ENCODE peak calls at places on chromosomes 7 and 10, in eight cellular contexts. S is GM12891, J is heart left ventricle, V is stomach, T is uterus, C is lower leg skin, O is body of pancreas, K is spleen. R is an unnamed sample.

GRCh38 chr7:24134535-24134934 is 149.5 kb upstream of the NPY start:
- DNase-seq in S (no peak), J (no peak), K (no peak), C (no peak), V (no peak), O (no peak), T (no peak), R (no peak)

GRCh38 chr10:61897671-61898434 is 3.6 kb upstream of the ARID5B start:
- DNase-seq in V (peak), K (no peak), J (peak), O (peak), T (peak), S (no peak), C (no peak), R (peak)

GRCh38 chr7:97003262-97004236 is 1.8 kb upstream of the DLX6 start:
- DNase-seq in K (no peak), C (no peak), S (no peak), V (no peak), O (no peak), J (no peak), T (no peak), R (no peak)

GRCh38 chr10:22823109-22823508 is 104.7 kb upstream of the ARMC3 start:
- DNase-seq in C (no peak), K (no peak), J (no peak), T (no peak), O (no peak), V (no peak), S (no peak), R (no peak)

GRCh38 chr7:148303295-148304013 is 287.1 kb upstream of the C7orf33 start:
- DNase-seq in V (no peak), K (no peak), T (peak), O (peak), S (no peak), C (peak), J (peak), R (peak)

GRCh38 chr10:50648935-50649227 is 25.1 kb upstream of the SGMS1 start:
- DNase-seq in J (no peak), C (no peak), T (no peak), K (no peak), S (no peak), O (no peak), V (no peak), R (no peak)

GRCh38 chr7:15686209-15686956 is at the start of gene MEOX2:
- DNase-seq in J (peak), V (no peak), C (peak), T (peak), O (peak), K (no peak), S (no peak), R (peak)

GRCh38 chr10:129963831-129964501 is at the start of gene EBF3:
- DNase-seq in J (peak), T (peak), C (peak), V (peak), S (no peak), O (peak), K (peak), R (peak)

GRCh38 chr10:7988985-7989384 is 65.5 kb upstream of the GATA3 start:
- DNase-seq in C (no peak), V (no peak), T (no peak), S (no peak), J (no peak), O (no peak), K (no peak), R (no peak)

GRCh38 chr10:25174461-25175230 is at the start of gene GPR158:
- DNase-seq in J (peak), S (peak), C (peak), K (peak), V (peak), O (peak), T (peak), R (peak)

GRCh38 chr10:103636996-103637395 is 143.5 kb downstream of the NEURL1 start:
- DNase-seq in J (no peak), S (no peak), V (no peak), T (no peak), K (no peak), O (no peak), C (no peak), R (no peak)

GRCh38 chr7:17302575-17303142 is 4.2 kb downstream of the AHR start:
- DNase-seq in C (no peak), J (no peak), T (no peak), K (no peak), O (no peak), V (no peak), S (no peak), R (no peak)

GRCh38 chr10:124722812-124723783 is 21.1 kb downstream of the FAM53B start:
- DNase-seq in J (peak), K (peak), T (no peak), O (no peak), V (no peak), S (peak), C (no peak), R (peak)

GRCh38 chr7:132930881-132931280 is 151.0 kb downstream of the CHCHD3 start:
- DNase-seq in O (peak), S (no peak), V (no peak), T (no peak), J (no peak), C (no peak), K (no peak), R (no peak)

DNA sequence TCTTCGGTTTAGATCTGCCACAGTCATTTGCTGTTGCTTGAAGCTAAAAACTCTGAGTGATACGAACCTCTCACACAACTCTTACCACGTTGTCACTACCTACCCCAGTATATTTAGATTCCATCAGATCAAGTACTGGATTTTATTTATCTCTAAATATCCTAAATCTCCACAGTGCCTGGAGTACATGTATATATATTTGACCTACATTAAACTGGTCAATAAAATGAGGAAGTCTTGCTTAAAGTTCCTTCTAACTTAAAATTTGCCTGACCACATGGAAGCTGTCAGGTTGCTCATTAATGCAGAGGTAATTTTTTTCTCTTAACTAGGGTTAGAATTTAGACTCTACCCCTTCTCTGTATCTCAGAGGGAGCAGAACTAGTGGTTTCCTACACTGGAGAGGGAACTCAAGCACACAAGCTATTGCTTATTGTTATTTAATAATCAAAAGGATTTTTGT is 3.1 kb upstream of the MACC1 start:
- DNase-seq in V (no peak), J (no peak), C (no peak), S (no peak), O (no peak), T (no peak), K (no peak), R (no peak)
- TF ChIP-seq POLR2A in V (no peak), J (no peak), C (no peak), S (peak), O (no peak), T (no peak), K (no peak), R (no peak)

DNA sequence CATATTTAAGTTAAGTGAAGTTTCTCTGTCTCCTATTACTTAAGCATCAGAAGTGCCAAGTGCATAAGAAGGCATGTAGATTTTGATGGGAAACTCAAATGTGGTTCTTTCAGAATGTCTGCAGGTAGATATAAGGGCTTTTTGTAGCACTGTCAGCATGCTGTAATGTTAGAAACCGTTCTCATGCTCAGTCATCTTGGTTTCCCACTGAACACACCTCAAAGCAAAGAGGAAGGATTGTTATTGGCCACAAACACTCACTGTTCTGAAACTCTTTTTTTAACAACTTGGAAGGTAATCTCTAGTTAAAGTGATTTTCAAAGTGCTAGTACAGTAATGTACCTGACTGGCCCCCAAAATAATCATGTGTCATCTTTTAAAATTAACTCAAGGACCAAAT is 126.0 kb downstream of the AASS start:
- DNase-seq in C (no peak), V (no peak), O (no peak), S (no peak), K (no peak), J (no peak), T (no peak), R (no peak)
- TF ChIP-seq POLR2A in C (no peak), V (no peak), O (no peak), S (no peak), K (no peak), J (no peak), T (no peak), R (no peak)

GRCh38 chr7:139035588-139036353 is at the start of gene ZC3HAV1L:
- DNase-seq in V (peak), O (peak), K (peak), J (peak), C (peak), S (peak), T (peak), R (peak)
- TF ChIP-seq POLR2A in V (no peak), O (peak), K (no peak), J (peak), C (no peak), S (peak), T (peak), R (peak)

GRCh38 chr7:131108212-131108980 is 219.3 kb upstream of the MKLN1 start:
- DNase-seq in V (no peak), S (no peak), O (no peak), K (peak), C (no peak), T (no peak), J (no peak), R (peak)
- TF ChIP-seq POLR2A in V (no peak), S (peak), O (no peak), K (no peak), C (no peak), T (no peak), J (peak), R (peak)

GRCh38 chr7:128081351-128081750 is 50.1 kb upstream of the LRRC4 start:
- DNase-seq in O (no peak), V (no peak), T (no peak), S (no peak), C (no peak), J (no peak), K (no peak), R (no peak)
- TF ChIP-seq POLR2A in O (no peak), V (no peak), T (no peak), S (no peak), C (no peak), J (no peak), K (no peak), R (no peak)

GRCh38 chr7:100673302-100673941 is at the start of gene GNB2:
- DNase-seq in J (peak), V (peak), S (peak), C (peak), K (peak), T (peak), O (peak), R (peak)
- TF ChIP-seq POLR2A in J (peak), V (no peak), S (peak), C (no peak), K (peak), T (peak), O (peak), R (peak)

GRCh38 chr10:114115661-114116060 is 58.3 kb downstream of the CCDC186 start:
- DNase-seq in S (no peak), O (no peak), J (no peak), V (no peak), C (no peak), T (no peak), K (no peak), R (no peak)
- TF ChIP-seq POLR2A in S (no peak), O (no peak), J (no peak), V (no peak), C (no peak), T (no peak), K (no peak), R (no peak)

R was measured in transverse colon.